ENCODE peak calls at places on chromosomes 4 and X, in nine cellular contexts. D is aorta; O is non-pigmented ciliary epithelial cell; S is NCI-H345; L is iris pigment epithelial cell; Z is GM19239; C is activated CD8-positive, alpha-beta memory T cell treated with anti-CD3 and anti-CD28 coated beads for 4 hours; H is activated naive CD8-positive, alpha-beta T cell treated with anti-CD3 and anti-CD28 coated beads, Interleukin-2, amount 10 ng/mL, durations not matched to agents 7 days and 5 days; X is activated T-helper 1 cell treated with Interleukin-2 at 50 U/mL for 16 hours. F is an unnamed sample.

GRCh38 chr4:2259541-2260267 is 2.2 kb downstream of the MXD4 start:
- DNase-seq in D (peak; percentile 42), O (no peak), S (no peak), L (no peak), Z (no peak), C (no peak), H (no peak), X (no peak), F (no peak)

GRCh38 chr4:113919611-113920010 is 59.8 kb downstream of the ARSJ start:
- DNase-seq in D (no peak), O (no peak), S (no peak), L (peak; percentile 56), Z (no peak), C (no peak), H (no peak), X (no peak), F (no peak)

GRCh38 chr4:146327859-146328258 is 113.5 kb downstream of the REELD1 start:
- DNase-seq in D (no peak), O (no peak), S (no peak), L (no peak), Z (no peak), C (no peak), H (no peak), X (no peak), F (no peak)

GRCh38 chrX:34893741-34894140 is 48.9 kb upstream of the FAM47B start:
- DNase-seq in D (no peak), O (no peak), S (no peak), L (no peak), Z (no peak), C (no peak), H (no peak), X (no peak), F (no peak)

GRCh38 chrX:45517090-45517973 is 316.7 kb upstream of the DIPK2B start:
- DNase-seq in D (no peak), O (peak; percentile 40), S (no peak), L (peak; percentile 84), Z (no peak), C (no peak), H (no peak), X (no peak), F (no peak)

GRCh38 chr4:39526810-39527295 is 386 bp downstream of the UGDH start:
- DNase-seq in D (no peak), O (no peak), S (no peak), L (peak; percentile 24), Z (peak; percentile 15), C (peak; percentile 2), H (no peak), X (no peak), F (peak; percentile 1)

GRCh38 chr4:16545656-16546055 is 319.4 kb upstream of the TAPT1 start:
- DNase-seq in D (no peak), O (no peak), S (no peak), L (no peak), Z (no peak), C (no peak), H (no peak), X (no peak), F (no peak)

GRCh38 chr4:83230928-83231327 is 53.7 kb downstream of the COQ2 start:
- DNase-seq in D (no peak), O (no peak), S (no peak), L (no peak), Z (no peak), C (no peak), H (no peak), X (no peak), F (no peak)

GRCh38 chr4:159086606-159087005 is 16.3 kb upstream of the RAPGEF2 start:
- DNase-seq in D (no peak), O (no peak), S (no peak), L (no peak), Z (no peak), C (no peak), H (no peak), X (no peak), F (no peak)

GRCh38 chr4:12409507-12410190 is 981.0 kb upstream of the HS3ST1 start:
- DNase-seq in D (no peak), O (peak; percentile 15), S (no peak), L (peak; percentile 5), Z (no peak), C (no peak), H (no peak), X (no peak), F (no peak)

F was measured in COR-L47.